ENCODE peak calls at places on chromosomes 3 and 15, in nine cellular contexts. P, X, N, H, A, F, T, I and K are unnamed samples.

GRCh38 chr15:84886211-84886983 is 1.9 kb downstream of the SLC28A1 start:
- DNase-seq in N (no peak), P (no peak), A (no peak), I (no peak), F (no peak), H (no peak), X (no peak), T (no peak), K (no peak)

GRCh38 chr15:62848631-62849050 is 193.9 kb upstream of the TPM1 start:
- DNase-seq in A (no peak), F (no peak), N (no peak), I (no peak), H (no peak), X (no peak), P (no peak), T (no peak), K (no peak)

GRCh38 chr3:176867681-176868663 is 329.3 kb downstream of the TBL1XR1 start:
- DNase-seq in N (no peak), I (no peak), X (peak), H (no peak), A (no peak), P (no peak), F (no peak), T (no peak), K (no peak)

GRCh38 chr3:37210230-37210629 is 35.8 kb upstream of the LRRFIP2 start:
- DNase-seq in P (peak), I (peak), H (no peak), X (no peak), N (no peak), F (no peak), T (no peak), A (no peak), K (no peak)

GRCh38 chr3:72821170-72821781 is 27.0 kb downstream of the SHQ1 start:
- DNase-seq in I (no peak), X (peak), F (peak), A (no peak), T (no peak), N (no peak), H (peak), P (no peak), K (no peak)

GRCh38 chr3:160176923-160177322 is 48.3 kb upstream of the C3orf80 start:
- DNase-seq in P (no peak), I (no peak), X (no peak), T (no peak), A (no peak), N (no peak), F (no peak), H (no peak), K (no peak)

GRCh38 chr3:74546426-74546825 is 68.0 kb downstream of the CNTN3 start:
- DNase-seq in A (no peak), P (no peak), I (no peak), H (no peak), X (no peak), T (no peak), N (no peak), F (no peak), K (no peak)

GRCh38 chr3:148943531-148944200 is 47.7 kb upstream of the GYG1 start:
- DNase-seq in A (no peak), I (peak), H (peak), T (peak), P (peak), F (no peak), X (no peak), N (peak), K (peak)

GRCh38 chr15:93025625-93025982 is 63.4 kb downstream of the RGMA start:
- DNase-seq in I (no peak), P (no peak), A (no peak), X (no peak), H (no peak), N (no peak), T (no peak), F (no peak), K (no peak)

GRCh38 chr3:30872879-30873278 is 21.6 kb downstream of the GADL1 start:
- DNase-seq in H (no peak), F (no peak), I (no peak), P (no peak), T (no peak), X (no peak), A (no peak), N (no peak), K (no peak)

GRCh38 chr3:197711973-197712707 is 24.6 kb downstream of the RUBCN start:
- DNase-seq in T (peak), A (peak), X (peak), N (peak), F (peak), H (peak), P (peak), I (peak), K (peak)

GRCh38 chr15:66629817-66630576 is 64.2 kb upstream of the LCTL start:
- DNase-seq in N (no peak), P (no peak), A (no peak), I (no peak), H (no peak), T (peak), X (no peak), F (no peak), K (no peak)

GRCh38 chr3:141388823-141389617 is 20.7 kb downstream of the ZBTB38 start:
- DNase-seq in H (no peak), N (no peak), X (no peak), T (no peak), I (no peak), A (no peak), P (no peak), F (no peak), K (no peak)

GRCh38 chr3:142374687-142375086 is 73.2 kb downstream of the XRN1 start:
- DNase-seq in A (no peak), I (no peak), P (no peak), T (no peak), N (no peak), F (no peak), H (no peak), X (no peak), K (no peak)

GRCh38 chr3:194112120-194113106 is 23.5 kb upstream of the HES1 start:
- DNase-seq in H (no peak), F (no peak), A (no peak), P (no peak), T (no peak), X (peak), I (no peak), N (no peak), K (no peak)

GRCh38 chr15:68154923-68155559 is 50.1 kb downstream of the CALML4 start:
- DNase-seq in X (no peak), H (peak), A (peak), T (peak), N (no peak), P (peak), I (no peak), F (peak), K (peak)

GRCh38 chr3:101065962-101066361 is 72.7 kb upstream of the ABI3BP start:
- DNase-seq in I (peak), N (no peak), T (no peak), X (no peak), A (no peak), F (no peak), H (no peak), P (no peak), K (no peak)

GRCh38 chr3:29065211-29065785 is 215.6 kb upstream of the RBMS3 start:
- DNase-seq in F (peak), N (no peak), A (peak), T (peak), P (peak), H (no peak), X (peak), I (peak), K (no peak)

GRCh38 chr3:105806361-105806760 is 62.5 kb downstream of the CBLB start:
- DNase-seq in I (no peak), H (no peak), F (no peak), X (no peak), N (no peak), A (no peak), T (no peak), P (no peak), K (no peak)

GRCh38 chr3:62538706-62539356 is 165.5 kb upstream of the FEZF2 start:
- DNase-seq in A (no peak), X (no peak), N (no peak), H (no peak), I (no peak), T (no peak), F (no peak), P (no peak), K (no peak)

GRCh38 chr3:101329016-101329673 is 8.8 kb upstream of the IMPG2 start:
- DNase-seq in F (no peak), P (no peak), N (no peak), T (no peak), X (no peak), A (no peak), I (no peak), H (no peak), K (no peak)

GRCh38 chr3:184981071-184981470 is 169.1 kb downstream of the VPS8 start:
- DNase-seq in P (no peak), H (no peak), T (no peak), F (no peak), N (no peak), A (no peak), I (no peak), X (no peak), K (no peak)

GRCh38 chr3:69084668-69085542 is at the start of gene ARL6IP5:
- DNase-seq in I (no peak), X (peak), F (peak), P (peak), N (peak), T (peak), H (peak), A (peak), K (peak)

GRCh38 chr15:51735611-51736010 is 1.8 kb downstream of the LYSMD2 start:
- DNase-seq in T (no peak), A (no peak), H (no peak), N (no peak), I (no peak), F (no peak), P (no peak), X (no peak), K (no peak)

GRCh38 chr3:177694316-177694715 is 497.0 kb upstream of the TBL1XR1 start:
- DNase-seq in X (no peak), T (no peak), N (no peak), F (no peak), H (no peak), I (peak), A (no peak), P (no peak), K (no peak)

GRCh38 chr15:40320931-40321371 is 2.5 kb upstream of the INAFM2 start:
- DNase-seq in T (peak), H (peak), X (no peak), A (peak), P (peak), I (no peak), N (no peak), F (peak), K (no peak)

DNA sequence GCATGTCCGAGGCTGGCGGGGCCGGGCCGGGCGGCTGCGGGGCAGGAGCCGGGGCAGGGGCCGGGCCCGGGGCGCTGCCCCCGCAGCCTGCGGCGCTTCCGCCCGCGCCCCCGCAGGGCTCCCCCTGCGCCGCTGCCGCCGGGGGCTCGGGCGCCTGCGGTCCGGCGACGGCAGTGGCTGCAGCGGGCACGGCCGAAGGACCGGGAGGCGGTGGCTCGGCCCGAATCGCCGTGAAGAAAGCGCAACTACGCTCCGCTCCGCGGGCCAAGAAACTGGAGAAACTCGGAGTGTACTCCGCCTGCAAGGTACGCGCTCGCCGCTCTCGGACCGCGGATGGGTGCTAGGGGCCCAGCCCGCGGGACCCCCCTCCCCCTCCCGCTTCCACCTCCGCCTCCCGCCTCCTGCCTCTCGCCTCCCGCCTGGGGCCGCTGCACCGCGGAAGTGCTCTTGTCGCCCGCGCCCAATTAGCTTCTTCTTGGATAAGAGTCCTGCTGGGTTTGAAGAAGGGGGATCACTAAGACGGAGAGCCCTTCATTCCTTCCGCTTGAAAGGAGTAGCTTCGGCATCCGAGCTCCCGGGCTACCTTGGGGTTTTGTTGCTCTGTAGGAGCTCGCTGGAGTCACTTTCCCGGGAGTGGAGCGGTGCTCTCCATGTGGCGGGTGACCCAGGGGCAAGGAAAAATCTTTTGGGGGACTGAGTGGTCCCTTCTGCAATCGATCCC is 390 bp downstream of the KAT2B start:
- DNase-seq in P (peak), N (no peak), X (peak), F (peak), T (peak), A (peak), I (no peak), H (peak), K (no peak)
- TF ChIP-seq CTCF in P (peak), N (no peak), X (no peak), F (no peak), T (no peak), A (peak), I (peak), H (peak), K (peak)

GRCh38 chr3:112639451-112640332 is 1.3 kb downstream of the CCDC80 start:
- DNase-seq in X (no peak), N (no peak), F (peak), P (no peak), A (peak), I (no peak), H (no peak), T (no peak), K (no peak)
- H3K4me3 ChIP-seq in X (peak), N (no peak), F (peak), P (peak), A (peak), I (peak), H (no peak), T (no peak), K (no peak)

GRCh38 chr15:72835289-72835890 is 51.8 kb upstream of the ADPGK start:
- DNase-seq in F (no peak), A (no peak), H (peak), P (peak), X (no peak), T (no peak), N (no peak), I (no peak), K (no peak)
- TF ChIP-seq CTCF in F (no peak), A (no peak), H (peak), P (peak), X (no peak), T (peak), N (peak), I (peak), K (peak)

DNA sequence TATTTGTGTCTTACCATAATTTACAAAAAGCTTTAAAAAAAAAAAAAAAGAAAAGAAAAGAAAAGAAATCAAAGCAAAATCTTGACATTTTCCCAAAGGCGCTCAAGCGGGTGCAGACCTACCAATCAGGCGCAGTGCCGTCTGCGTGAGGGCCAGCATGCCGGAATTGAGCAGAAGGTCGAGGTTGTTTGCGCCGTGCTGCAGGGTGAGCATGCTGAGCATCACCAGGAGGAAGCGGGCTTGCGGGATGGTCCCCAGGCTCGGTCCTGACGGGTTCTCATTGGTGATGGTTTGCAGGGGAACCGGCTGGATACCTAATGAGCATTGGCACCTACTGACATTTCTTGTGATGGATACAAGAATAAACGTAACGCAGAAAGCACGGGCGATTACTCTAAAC is 93.9 kb downstream of the HERC2 start:
- DNase-seq in T (no peak), P (no peak), H (no peak), X (no peak), A (no peak), I (no peak), N (no peak), F (no peak), K (no peak)
- H3K4me3 ChIP-seq in T (no peak), P (no peak), H (no peak), X (no peak), A (no peak), I (no peak), N (no peak), F (no peak), K (no peak)

GRCh38 chr3:98982336-98982735 is 80.8 kb upstream of the DCBLD2 start:
- DNase-seq in N (no peak), F (no peak), T (no peak), A (no peak), X (no peak), P (no peak), H (no peak), I (no peak), K (no peak)

GRCh38 chr3:98980915-98981596 is 79.6 kb upstream of the DCBLD2 start:
- DNase-seq in T (no peak), I (peak), P (no peak), A (no peak), F (no peak), N (peak), X (no peak), H (no peak), K (peak)

GRCh38 chr3:98986073-98986472 is 84.6 kb upstream of the DCBLD2 start:
- DNase-seq in H (peak), P (peak), T (no peak), I (peak), N (no peak), X (no peak), F (no peak), A (peak), K (no peak)

GRCh38 chr3:98984024-98984423 is 82.5 kb upstream of the DCBLD2 start:
- DNase-seq in N (no peak), P (no peak), H (no peak), A (no peak), X (no peak), T (no peak), F (no peak), I (no peak), K (no peak)

DNA sequence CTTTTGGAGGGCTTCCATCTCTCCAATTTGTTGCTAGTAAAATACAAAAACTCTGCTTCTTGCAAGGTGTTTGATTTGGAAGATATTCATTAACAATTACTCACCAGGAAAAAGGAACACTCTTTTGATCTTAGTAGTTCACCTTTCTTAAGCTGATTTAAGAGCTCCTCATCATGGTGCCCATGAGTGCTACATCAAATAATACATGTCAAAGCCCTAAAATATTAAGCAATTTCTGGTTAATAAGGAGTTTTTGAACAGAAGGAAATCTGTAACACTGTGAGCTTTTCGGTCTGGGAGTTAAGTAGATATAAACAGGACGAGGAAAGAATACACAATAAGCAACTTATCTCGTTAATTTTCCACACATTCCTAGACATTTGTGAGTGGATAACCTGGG is 83.9 kb upstream of the DCBLD2 start:
- DNase-seq in I (no peak), T (no peak), N (no peak), F (no peak), A (no peak), H (no peak), P (no peak), X (no peak), K (no peak)
- TF ChIP-seq CTCF in I (no peak), T (no peak), N (no peak), F (no peak), A (no peak), H (no peak), P (no peak), X (no peak), K (no peak)